ENCODE peak calls at places on chromosomes 6 and 20, in eight cellular contexts. C is mesendoderm; N is vagina; G is endothelial cell; Y is SJSA1; S is RCC 7860; V is activated CD8-positive, alpha-beta memory T cell treated with anti-CD3 and anti-CD28 coated beads for 1 hour; P is HepG2. R is an unnamed sample.

GRCh38 chr6:142900467-142900961 is 44.5 kb downstream of the HIVEP2 start:
- DNase-seq in C (no peak), N (no peak), G (no peak), Y (no peak), S (no peak), V (no peak), P (no peak), R (no peak)

GRCh38 chr6:32047084-32047478 is 8.9 kb downstream of the CYP21A2 start:
- DNase-seq in C (peak; percentile 71), N (no peak), G (no peak), Y (no peak), S (no peak), V (no peak), P (peak; percentile 27), R (no peak)

GRCh38 chr6:169864148-169865030 is 113.0 kb downstream of the ERMARD start:
- DNase-seq in C (no peak), N (peak; percentile 79), G (no peak), Y (peak; percentile 33), S (no peak), V (no peak), P (no peak), R (no peak)

GRCh38 chr6:16399198-16399597 is 160.8 kb downstream of the GMPR start:
- DNase-seq in C (no peak), N (no peak), G (no peak), Y (no peak), S (no peak), V (no peak), P (no peak), R (no peak)

GRCh38 chr20:56968386-56969048 is 297.9 kb downstream of the BMP7 start:
- DNase-seq in C (no peak), N (no peak), G (no peak), Y (no peak), S (no peak), V (no peak), P (no peak), R (no peak)

GRCh38 chr20:51121901-51122412 is 99.0 kb upstream of the KCNG1 start:
- DNase-seq in C (peak; percentile 40), N (no peak), G (no peak), Y (no peak), S (peak; percentile 40), V (no peak), P (no peak), R (no peak)

GRCh38 chr20:37226889-37227288 is 34.7 kb downstream of the GHRH start:
- DNase-seq in C (no peak), N (no peak), G (no peak), Y (no peak), S (no peak), V (no peak), P (no peak), R (no peak)

GRCh38 chr6:92779758-92780157 is 639.6 kb downstream of the EPHA7 start:
- DNase-seq in C (no peak), N (no peak), G (no peak), Y (no peak), S (no peak), V (no peak), P (no peak), R (peak; percentile 30)

GRCh38 chr20:32052792-32053362 is 835 bp downstream of the HCK start:
- DNase-seq in C (no peak), N (no peak), G (no peak), Y (no peak), S (no peak), V (no peak), P (no peak), R (no peak)

GRCh38 chr6:169048806-169049205 is 204.8 kb downstream of the THBS2 start:
- DNase-seq in C (no peak), N (no peak), G (no peak), Y (no peak), S (no peak), V (no peak), P (no peak), R (no peak)

GRCh38 chr6:155880905-155881304 is 425.3 kb upstream of the NOX3 start:
- DNase-seq in C (no peak), N (no peak), G (no peak), Y (peak; percentile 48), S (no peak), V (no peak), P (no peak), R (no peak)

GRCh38 chr6:88164061-88164460 is 2.1 kb downstream of the CNR1 start:
- DNase-seq in C (no peak), N (no peak), G (no peak), Y (no peak), S (no peak), V (no peak), P (no peak), R (no peak)

GRCh38 chr20:33862709-33863403 is 51.7 kb downstream of the CHMP4B start:
- DNase-seq in C (peak; percentile 94), N (no peak), G (peak; percentile 69), Y (peak; percentile 86), S (peak; percentile 36), V (peak; percentile 29), P (peak; percentile 76), R (no peak)

GRCh38 chr6:166026586-166027126 is 141.0 kb downstream of the TBXT start:
- DNase-seq in C (no peak), N (no peak), G (no peak), Y (no peak), S (no peak), V (no peak), P (no peak), R (no peak)

GRCh38 chr6:144617231-144618199 is 332.4 kb downstream of the UTRN start:
- DNase-seq in C (no peak), N (no peak), G (no peak), Y (no peak), S (no peak), V (no peak), P (no peak), R (no peak)

GRCh38 chr6:107712523-107713213 is 111.4 kb downstream of the SCML4 start:
- DNase-seq in C (no peak), N (peak; percentile 79), G (no peak), Y (no peak), S (no peak), V (no peak), P (no peak), R (no peak)

GRCh38 chr6:3620389-3620788 is 131.1 kb downstream of the PXDC1 start:
- DNase-seq in C (no peak), N (no peak), G (no peak), Y (no peak), S (no peak), V (no peak), P (no peak), R (no peak)

GRCh38 chr6:53287336-53288225 is 61.2 kb downstream of the ELOVL5 start:
- DNase-seq in C (no peak), N (no peak), G (no peak), Y (no peak), S (no peak), V (no peak), P (no peak), R (no peak)

GRCh38 chr6:42136508-42137191 is 5.8 kb downstream of the C6orf132 start:
- DNase-seq in C (peak; percentile 93), N (no peak), G (peak; percentile 30), Y (no peak), S (peak; percentile 60), V (no peak), P (peak; percentile 61), R (no peak)

GRCh38 chr20:8331740-8332412 is 199.8 kb downstream of the PLCB1 start:
- DNase-seq in C (no peak), N (no peak), G (no peak), Y (no peak), S (no peak), V (no peak), P (peak; percentile 86), R (peak; percentile 6)